ENCODE peak calls at places on chromosomes 1 and 21, in five cellular contexts. G is hepatocyte; V is HAP-1; R is CD8-positive, alpha-beta memory T cell; X is GM23248. F is an unnamed sample.

GRCh38 chr1:157384252-157384651 is 168.1 kb downstream of the FCRL5 start:
- DNase-seq in V (no peak), R (no peak), G (no peak), X (no peak), F (no peak)

GRCh38 chr1:225879521-225880209 is 2.5 kb downstream of the TMEM63A start:
- DNase-seq in V (no peak), X (no peak), R (no peak), G (peak; percentile 68), F (no peak)

GRCh38 chr1:156664949-156665411 is 12.2 kb downstream of the NES start:
- DNase-seq in G (peak; percentile 66), V (no peak), R (no peak), X (peak; percentile 22), F (peak; percentile 84)

GRCh38 chr21:36162631-36163030 is 6.0 kb downstream of the DOP1B start:
- DNase-seq in X (no peak), V (no peak), G (no peak), R (no peak), F (no peak)

GRCh38 chr1:180020017-180020416 is 65.4 kb downstream of the CEP350 start:
- DNase-seq in V (no peak), G (no peak), X (no peak), R (no peak), F (no peak)

GRCh38 chr1:200869753-200870391 is 2.9 kb upstream of the GPR25 start:
- DNase-seq in R (peak; percentile 59), V (no peak), G (no peak), X (no peak), F (no peak)

GRCh38 chr1:182163821-182164223 is 102.3 kb upstream of the ZNF648 start:
- DNase-seq in V (no peak), R (no peak), X (peak; percentile 41), G (no peak), F (no peak)

GRCh38 chr1:56788102-56788501 is 31.1 kb downstream of the FYB2 start:
- DNase-seq in R (no peak), V (no peak), X (no peak), G (no peak), F (no peak)

GRCh38 chr21:18522181-18522771 is 118.7 kb upstream of the TMPRSS15 start:
- DNase-seq in R (no peak), G (peak; percentile 31), V (peak; percentile 64), X (no peak), F (no peak)

DNA sequence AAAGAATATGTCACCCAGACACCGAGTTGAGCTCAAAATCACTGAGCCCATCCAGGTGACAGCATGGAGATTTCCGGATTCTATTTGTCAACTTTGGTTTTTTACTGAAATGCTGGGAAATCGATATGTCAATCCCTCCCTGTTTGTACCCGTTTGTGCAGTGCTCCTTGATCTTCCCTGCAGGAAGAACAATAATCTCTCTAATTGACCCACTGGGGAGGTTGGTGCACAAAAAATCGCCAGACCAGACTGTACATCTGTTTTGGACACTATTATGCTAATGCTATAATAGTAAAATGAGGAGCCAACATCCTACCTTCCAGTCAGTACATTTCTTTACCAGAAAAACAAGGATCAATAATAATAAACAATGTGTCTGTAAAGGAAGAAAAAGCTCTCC is 1.8 kb downstream of the BARHL2 start:
- DNase-seq in R (no peak), V (no peak), X (no peak), G (no peak), F (no peak)
- H3K4me3 ChIP-seq in R (no peak overlapping the region), V (no peak overlapping the region), X (no peak overlapping the region), G (no peak overlapping the region), F (no peak overlapping the region)

DNA sequence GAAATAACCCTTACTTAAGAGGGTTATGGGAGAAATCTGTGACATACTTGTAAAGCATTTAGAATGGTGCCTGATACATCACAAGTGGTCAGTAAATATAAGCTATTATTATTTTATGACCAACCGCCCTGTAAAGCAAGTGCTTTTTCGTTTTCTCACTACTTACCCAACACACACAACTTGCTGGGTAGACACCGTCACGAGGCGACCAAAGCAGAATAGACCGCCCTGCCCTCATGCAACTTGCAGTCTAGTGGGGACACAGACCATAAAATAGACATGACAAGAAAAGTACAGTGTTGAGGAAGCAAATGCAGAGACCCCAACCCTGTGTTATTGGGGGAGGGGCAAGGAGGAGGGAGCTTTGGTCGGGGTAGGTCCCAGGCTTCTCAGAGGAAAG is 744 bp upstream of the IGSF3 start:
- DNase-seq in R (no peak), V (no peak), X (no peak), G (no peak), F (no peak)
- H3K4me3 ChIP-seq in R (no peak overlapping the region), V (no peak overlapping the region), X (peak overlapping the region; percentile 71), G (no peak overlapping the region), F (peak overlapping the region; percentile 93)

GRCh38 chr1:161114556-161114955 is 3.3 kb downstream of the PFDN2 start:
- DNase-seq in V (no peak), X (no peak), R (no peak), G (no peak), F (no peak)

GRCh38 chr1:161117681-161118581 is at the start of the genes NIT1 and PFDN2:
- DNase-seq in V (peak; percentile 83), R (peak; percentile 89), G (peak; percentile 94), X (peak; percentile 97), F (peak; percentile 97)

GRCh38 chr1:161113915-161114314 is 3.9 kb downstream of the PFDN2 start:
- DNase-seq in X (no peak), G (no peak), R (no peak), V (no peak), F (no peak)

GRCh38 chr1:161119017-161119378 is 1.1 kb downstream of the NIT1 start:
- DNase-seq in X (peak; percentile 32), G (peak; percentile 42), V (no peak), R (no peak), F (peak; percentile 75)

GRCh38 chr1:161115132-161115711 is 2.6 kb downstream of the PFDN2 start:
- DNase-seq in R (no peak), V (no peak), X (peak; percentile 83), G (no peak), F (no peak)
- H3K4me3 ChIP-seq in R (no peak overlapping the region), V (no peak overlapping the region), X (no peak overlapping the region), G (no peak overlapping the region), F (no peak overlapping the region)

DNA sequence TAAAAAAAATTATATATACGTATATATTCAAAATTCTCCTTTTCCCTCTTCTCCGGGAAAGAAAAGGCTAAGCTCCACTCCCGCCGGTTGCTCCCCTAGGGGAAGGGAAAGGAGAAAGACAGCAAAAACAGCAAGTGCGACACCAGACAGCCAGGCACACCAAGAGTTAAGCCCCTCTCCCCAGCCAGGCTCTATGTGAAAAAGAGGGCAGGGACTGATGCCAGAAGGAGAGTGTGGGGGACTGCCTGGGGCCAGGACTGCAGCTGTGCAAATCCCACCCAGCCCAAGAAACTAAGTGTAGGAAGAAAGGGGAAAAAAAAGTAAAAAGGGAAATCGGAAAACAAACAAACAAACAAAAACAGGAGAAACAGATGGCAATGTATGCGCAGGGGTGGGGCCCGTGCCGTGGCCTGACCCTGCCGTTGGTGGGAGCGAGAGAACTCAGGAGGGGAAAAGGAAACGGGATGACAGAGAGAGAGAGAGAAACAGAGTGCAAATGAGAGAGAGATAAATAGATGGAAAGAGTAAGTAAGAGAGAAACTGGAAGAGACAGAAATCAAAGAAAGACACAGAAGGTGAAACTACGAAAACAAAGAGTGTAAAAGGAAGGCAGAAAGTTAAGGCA is 27.6 kb upstream of the FMO1 start:
- DNase-seq in G (peak; percentile 30), V (no peak), X (peak; percentile 3), R (no peak), F (peak; percentile 92)
- H3K4me3 ChIP-seq in G (no peak overlapping the region), V (no peak overlapping the region), X (no peak overlapping the region), R (no peak overlapping the region), F (peak overlapping the region; percentile 73)

DNA sequence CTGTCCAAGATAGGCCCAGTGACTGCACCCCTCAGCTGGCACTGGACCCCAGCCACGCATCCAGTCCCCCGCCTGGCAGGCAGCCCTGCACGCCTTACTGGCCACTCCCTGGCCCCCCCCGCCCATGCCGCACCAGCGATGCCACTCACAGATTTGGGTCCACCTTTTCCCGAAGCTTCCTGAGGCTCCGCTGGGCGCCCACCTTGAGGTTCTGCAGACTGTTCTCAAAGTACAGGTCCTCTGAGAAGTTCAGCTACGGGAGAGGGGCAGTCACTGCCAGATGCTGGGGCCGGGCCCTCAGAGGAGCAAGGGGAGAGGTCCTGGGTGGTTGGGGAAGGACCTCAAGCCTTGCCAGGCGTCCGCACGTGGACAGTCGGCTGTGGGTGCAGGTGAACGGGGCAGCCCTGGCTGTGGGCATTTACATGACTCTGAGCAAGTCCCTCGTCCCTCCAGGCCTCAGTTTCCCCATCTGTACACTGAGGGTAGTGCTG is 8.1 kb downstream of the PRXL2B start:
- DNase-seq in R (peak; percentile 47), V (no peak), X (no peak), G (no peak), F (no peak)
- H3K4me3 ChIP-seq in R (no peak overlapping the region), V (no peak overlapping the region), X (no peak overlapping the region), G (no peak overlapping the region), F (no peak overlapping the region)

GRCh38 chr1:9873385-9873784 is 36.7 kb downstream of the CTNNBIP1 start:
- DNase-seq in X (no peak), G (no peak), V (no peak), R (no peak), F (no peak)

GRCh38 chr1:9873992-9874391 is 36.1 kb downstream of the CTNNBIP1 start:
- DNase-seq in V (no peak), X (no peak), G (no peak), R (peak; percentile 23), F (no peak)

GRCh38 chr1:9874412-9874811 is 35.7 kb downstream of the CTNNBIP1 start:
- DNase-seq in V (no peak), G (no peak), R (peak; percentile 39), X (no peak), F (no peak)

GRCh38 chr1:9875636-9876000 is 34.5 kb downstream of the CTNNBIP1 start:
- DNase-seq in R (no peak), V (no peak), X (no peak), G (no peak), F (no peak)

GRCh38 chr1:9874959-9875635 is 35.0 kb downstream of the CTNNBIP1 start:
- DNase-seq in X (peak; percentile 69), R (peak; percentile 78), G (peak; percentile 87), V (peak; percentile 73), F (peak; percentile 93)
- H3K4me3 ChIP-seq in X (no peak overlapping the region), R (no peak overlapping the region), G (no peak overlapping the region), V (no peak overlapping the region), F (no peak overlapping the region)